ENCODE peak calls at places on chromosomes 6 and 20, in nine cellular contexts. I is choroid plexus epithelial cell, V is mammary epithelial cell, D is heart left ventricle, H is sigmoid colon, Y is fibroblast of lung, M is psoas muscle, A is thyroid gland, G is tibial nerve. W is an unnamed sample.

GRCh38 chr6:104940881-104941693 is 15.8 kb upstream of the LIN28B start:
- DNase-seq in I (peak; percentile 50), M (peak; percentile 32), Y (peak; percentile 36), V (peak; percentile 7), G (no peak), A (peak; percentile 22), D (no peak), H (no peak), W (peak; percentile 67)

GRCh38 chr20:61500791-61501321 is 248.8 kb downstream of the CDH4 start:
- DNase-seq in I (peak; percentile 19), M (no peak), A (no peak), Y (peak; percentile 79), G (no peak), H (no peak), V (peak; percentile 30), D (no peak), W (no peak)

GRCh38 chr6:32764050-32764449 is 718 bp upstream of the HLA-DQB2 start:
- DNase-seq in H (no peak), D (no peak), Y (no peak), V (no peak), G (no peak), A (no peak), I (no peak), M (no peak), W (no peak)

GRCh38 chr20:24560571-24561485 is 91.4 kb downstream of the SYNDIG1 start:
- DNase-seq in I (peak; percentile 33), G (no peak), Y (peak; percentile 1), A (no peak), M (no peak), H (no peak), V (peak; percentile 11), D (no peak), W (no peak)

GRCh38 chr20:62427172-62428007 is at the start of gene RBBP8NL:
- DNase-seq in G (no peak), H (no peak), M (no peak), D (no peak), V (peak; percentile 92), I (no peak), A (peak; percentile 97), Y (no peak), W (no peak)

GRCh38 chr6:165178056-165178455 is 131.3 kb downstream of the C6orf118 start:
- DNase-seq in G (no peak), D (no peak), I (no peak), A (no peak), M (no peak), H (no peak), V (peak; percentile 5), Y (peak; percentile 59), W (no peak)

GRCh38 chr6:75206338-75207210 is 721 bp upstream of the COL12A1 start:
- DNase-seq in A (peak; percentile 5), V (no peak), M (peak; percentile 47), H (peak; percentile 79), G (peak; percentile 31), I (peak; percentile 55), D (peak; percentile 32), Y (peak; percentile 67), W (peak; percentile 15)

GRCh38 chr6:8434727-8435092 is 635 bp downstream of the SLC35B3 start:
- DNase-seq in I (no peak), H (no peak), G (no peak), A (no peak), V (no peak), M (no peak), D (no peak), Y (no peak), W (peak; percentile 21)

GRCh38 chr6:36702656-36703055 is 5.0 kb downstream of the RAB44 start:
- DNase-seq in V (no peak), I (no peak), D (no peak), H (peak; percentile 22), Y (no peak), G (no peak), A (no peak), M (no peak), W (no peak)

GRCh38 chr20:16828666-16829305 is 80.6 kb downstream of the OTOR start:
- DNase-seq in D (no peak), G (no peak), I (no peak), A (no peak), Y (no peak), H (no peak), V (no peak), M (no peak), W (no peak)

GRCh38 chr6:69866351-69867074 is at the start of gene COL19A1:
- DNase-seq in I (peak; percentile 10), H (peak; percentile 64), A (peak; percentile 23), M (peak; percentile 24), V (no peak), Y (peak; percentile 1), G (no peak), D (peak; percentile 40), W (peak; percentile 43)

GRCh38 chr6:63897952-63898351 is 262.4 kb downstream of the PHF3 start:
- DNase-seq in G (no peak), D (peak; percentile 61), H (no peak), V (no peak), A (no peak), I (no peak), Y (no peak), M (no peak), W (no peak)

GRCh38 chr20:9555781-9556180 is 41.4 kb downstream of the LAMP5 start:
- DNase-seq in A (no peak), I (no peak), Y (no peak), V (peak; percentile 91), H (no peak), M (no peak), D (no peak), G (no peak), W (no peak)

GRCh38 chr6:150702675-150703074 is 103.0 kb downstream of the PLEKHG1 start:
- DNase-seq in M (no peak), A (no peak), H (no peak), D (peak; percentile 43), I (no peak), V (no peak), G (no peak), Y (no peak), W (no peak)

GRCh38 chr6:82588020-82588419 is 224.4 kb downstream of the TPBG start:
- DNase-seq in I (no peak), D (no peak), A (no peak), H (no peak), G (no peak), M (no peak), Y (no peak), V (no peak), W (no peak)

GRCh38 chr6:168309997-168310396 is 9.6 kb downstream of the DACT2 start:
- DNase-seq in I (no peak), G (no peak), Y (no peak), H (no peak), V (no peak), M (no peak), A (no peak), D (no peak), W (no peak)

GRCh38 chr6:163860194-163861081 is 445.9 kb downstream of the QKI start:
- DNase-seq in G (peak; percentile 15), H (no peak), I (peak; percentile 54), A (no peak), Y (peak; percentile 77), D (peak; percentile 42), M (no peak), V (no peak), W (no peak)

GRCh38 chr6:163863565-163863964 is 449.0 kb downstream of the QKI start:
- DNase-seq in A (no peak), M (no peak), Y (no peak), H (no peak), I (no peak), V (no peak), D (no peak), G (no peak), W (no peak)

GRCh38 chr6:163866192-163866591 is 451.7 kb downstream of the QKI start:
- DNase-seq in I (no peak), V (no peak), M (no peak), G (no peak), D (peak; percentile 35), Y (no peak), A (no peak), H (no peak), W (no peak)

GRCh38 chr6:163865380-163865779 is 450.9 kb downstream of the QKI start:
- DNase-seq in I (no peak), A (no peak), H (no peak), D (no peak), G (no peak), M (no peak), V (no peak), Y (no peak), W (no peak)

GRCh38 chr6:163861627-163862026 is 447.1 kb downstream of the QKI start:
- DNase-seq in D (no peak), M (no peak), A (no peak), Y (no peak), G (no peak), V (no peak), H (no peak), I (no peak), W (no peak)
- TF ChIP-seq CTCF in D (no peak), M (no peak), A (no peak), Y (no peak), G (no peak), V (no peak), H (no peak), I (no peak), W (no peak)

DNA sequence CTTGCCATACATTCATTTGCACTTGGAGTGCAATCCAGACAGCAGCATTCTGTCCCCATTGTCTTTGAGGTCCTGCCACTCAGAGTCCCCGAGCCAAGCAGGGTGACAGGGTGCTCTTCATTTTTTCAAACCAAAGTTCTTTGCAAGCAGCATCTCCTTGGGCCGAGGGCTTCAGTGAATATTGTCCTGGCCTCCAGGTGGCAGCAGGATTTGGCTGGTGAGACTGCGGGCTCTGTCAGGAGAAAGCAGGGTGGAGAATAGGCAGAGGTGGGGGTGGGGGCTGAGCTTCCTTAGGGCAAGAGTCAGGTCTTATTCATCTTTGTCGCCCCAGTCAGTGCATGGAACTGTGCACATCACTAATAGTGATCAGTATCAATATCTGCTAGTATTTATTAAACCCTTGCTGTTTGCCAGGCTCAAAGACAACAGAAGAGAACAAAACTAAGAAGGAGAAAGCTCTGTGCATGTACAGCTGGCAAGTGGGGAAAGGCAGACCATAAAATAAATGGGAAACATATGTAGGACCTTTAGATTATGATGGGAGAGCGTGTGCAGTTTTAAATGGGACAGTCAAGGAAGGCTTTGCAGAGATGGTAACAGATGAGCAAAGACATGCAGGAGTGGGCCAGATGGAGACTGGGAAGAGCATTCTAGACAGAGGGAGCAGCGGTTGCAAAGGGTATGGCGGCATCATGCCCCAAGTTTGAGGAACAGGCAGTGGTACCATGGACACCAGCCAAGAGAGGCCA is 260.2 kb downstream of the NRN1 start:
- DNase-seq in D (no peak), Y (no peak), I (no peak), H (no peak), M (no peak), V (no peak), G (no peak), A (no peak), W (no peak)
- TF ChIP-seq CTCF in D (peak; percentile 27), Y (no peak), I (peak; percentile 37), H (no peak), M (peak; percentile 36), V (no peak), G (no peak), A (no peak), W (peak; percentile 11)

GRCh38 chr6:28134015-28134414 is 7.7 kb upstream of the ZKSCAN8 start:
- DNase-seq in Y (peak; percentile 26), G (no peak), I (peak; percentile 70), V (peak; percentile 21), D (no peak), H (no peak), A (no peak), M (no peak), W (no peak)
- TF ChIP-seq CTCF in Y (peak; percentile 40), G (peak; percentile 14), I (peak; percentile 65), V (peak; percentile 46), D (peak; percentile 20), H (no peak), A (no peak), M (peak; percentile 33), W (peak; percentile 52)

GRCh38 chr6:138094260-138094659 is 13.0 kb downstream of the PERP start:
- DNase-seq in I (no peak), H (no peak), A (no peak), V (no peak), M (no peak), G (no peak), Y (no peak), D (no peak), W (no peak)
- TF ChIP-seq CTCF in I (no peak), H (no peak), A (no peak), V (no peak), M (no peak), G (no peak), Y (no peak), D (no peak), W (no peak)